ENCODE peak calls at places on chromosome 14, in six cellular contexts. D is epithelial cell of esophagus, W is putamen, K is HuH-7, U is germinal center, R is T-cell. V is an unnamed sample.

GRCh38 chr14:55316528-55316927 is 45.3 kb downstream of the FBXO34 start:
- DNase-seq in D (no peak), W (no peak), K (no peak), U (no peak), R (no peak), V (no peak)

GRCh38 chr14:102984336-102985102 is 62.1 kb downstream of the AMN start:
- DNase-seq in D (no peak), W (no peak), K (no peak), U (no peak), R (no peak), V (no peak)

GRCh38 chr14:100446572-100446971 is 123.4 kb downstream of the SLC25A47 start:
- DNase-seq in D (no peak), W (no peak), K (no peak), U (no peak), R (no peak), V (peak)

GRCh38 chr14:104659764-104660523 is 29.5 kb upstream of the INF2 start:
- DNase-seq in D (no peak), W (no peak), K (no peak), U (peak), R (no peak), V (no peak)

GRCh38 chr14:20613094-20614037 is 22.2 kb upstream of the RNASE12 start:
- DNase-seq in D (peak), W (peak), K (peak), U (peak), R (peak), V (peak)

GRCh38 chr14:74792249-74793039 is 29.3 kb downstream of the YLPM1 start:
- DNase-seq in D (no peak), W (no peak), K (no peak), U (no peak), R (no peak), V (no peak)

GRCh38 chr14:106094654-106095189 is 568.3 kb downstream of the TMEM121 start:
- DNase-seq in D (no peak), W (no peak), K (no peak), U (peak), R (peak), V (no peak)

GRCh38 chr14:48771717-48772116 is 814.5 kb downstream of the RPS29 start:
- DNase-seq in D (no peak), W (peak), K (no peak), U (no peak), R (no peak), V (no peak)

GRCh38 chr14:104252256-104253215 is 114.1 kb downstream of the KIF26A start:
- DNase-seq in D (no peak), W (no peak), K (no peak), U (no peak), R (no peak), V (no peak)

GRCh38 chr14:86777950-86778602 is 1214.9 kb downstream of the GALC start:
- DNase-seq in D (peak), W (no peak), K (no peak), U (no peak), R (no peak), V (peak)

GRCh38 chr14:86237733-86238132 is 707.8 kb downstream of the FLRT2 start:
- DNase-seq in D (no peak), W (no peak), K (no peak), U (no peak), R (no peak), V (no peak)

GRCh38 chr14:91012050-91012449 is 48.4 kb downstream of the RPS6KA5 start:
- DNase-seq in D (no peak), W (no peak), K (no peak), U (no peak), R (no peak), V (no peak)

GRCh38 chr14:90698379-90698869 is 117.8 kb downstream of the TTC7B start:
- DNase-seq in D (no peak), W (peak), K (no peak), U (no peak), R (no peak), V (peak)

GRCh38 chr14:81220488-81220766 is 332 bp downstream of the GTF2A1 start:
- DNase-seq in D (no peak), W (no peak), K (no peak), U (no peak), R (no peak), V (no peak)

GRCh38 chr14:57391609-57392195 is 1.3 kb downstream of the NAA30 start:
- DNase-seq in D (no peak), W (no peak), K (no peak), U (no peak), R (no peak), V (no peak)

GRCh38 chr14:95064734-95065133 is 92.6 kb downstream of the DICER1 start:
- DNase-seq in D (no peak), W (no peak), K (no peak), U (no peak), R (no peak), V (no peak)

GRCh38 chr14:104072586-104072985 is 12.9 kb upstream of the ASPG start:
- DNase-seq in D (no peak), W (no peak), K (no peak), U (no peak), R (no peak), V (no peak)

GRCh38 chr14:34462132-34462893 is at the start of gene SPTSSA:
- DNase-seq in D (peak), W (peak), K (peak), U (peak), R (peak), V (peak)

GRCh38 chr14:23930742-23931141 is 22.8 kb upstream of the DHRS4 start:
- DNase-seq in D (no peak), W (no peak), K (no peak), U (no peak), R (no peak), V (no peak)

GRCh38 chr14:97299661-97300060 is 502.5 kb downstream of the VRK1 start:
- DNase-seq in D (no peak), W (no peak), K (no peak), U (no peak), R (peak), V (no peak)

GRCh38 chr14:104460920-104461651 is 118.5 kb upstream of the C14orf180 start:
- DNase-seq in D (no peak), W (no peak), K (no peak), U (no peak), R (no peak), V (no peak)

GRCh38 chr14:75648066-75648838 is 12.4 kb downstream of the ERG28 start:
- DNase-seq in D (peak), W (no peak), K (peak), U (no peak), R (no peak), V (peak)

GRCh38 chr14:75150150-75150549 is 23.3 kb upstream of the NEK9 start:
- DNase-seq in D (peak), W (no peak), K (no peak), U (no peak), R (no peak), V (no peak)

GRCh38 chr14:64337901-64338615 is 43.9 kb upstream of the ESR2 start:
- DNase-seq in D (peak), W (peak), K (peak), U (peak), R (peak), V (no peak)

GRCh38 chr14:100736269-100737180 is 9.8 kb downstream of the DLK1 start:
- DNase-seq in D (no peak), W (no peak), K (no peak), U (no peak), R (no peak), V (no peak)

GRCh38 chr14:22594156-22594716 is 3.9 kb upstream of the ABHD4 start:
- DNase-seq in D (no peak), W (no peak), K (no peak), U (no peak), R (no peak), V (no peak)

GRCh38 chr14:90658541-90658967 is 157.7 kb downstream of the TTC7B start:
- DNase-seq in D (peak), W (no peak), K (no peak), U (no peak), R (no peak), V (no peak)

GRCh38 chr14:58243790-58244555 is 670 bp upstream of the PSMA3 start:
- DNase-seq in D (peak), W (no peak), K (no peak), U (peak), R (no peak), V (no peak)

GRCh38 chr14:95156765-95157194 is 549 bp downstream of the DICER1 start:
- DNase-seq in D (peak), W (no peak), K (peak), U (peak), R (peak), V (no peak)

GRCh38 chr14:85076111-85076510 is 453.8 kb upstream of the FLRT2 start:
- DNase-seq in D (peak), W (no peak), K (no peak), U (no peak), R (no peak), V (no peak)

GRCh38 chr14:20455355-20456300 is 602 bp downstream of the APEX1 start:
- DNase-seq in D (peak), W (no peak), K (peak), U (peak), R (peak), V (peak)

GRCh38 chr14:23640524-23641141 is 4.5 kb downstream of the DHRS2 start:
- DNase-seq in D (no peak), W (no peak), K (no peak), U (no peak), R (no peak), V (no peak)

GRCh38 chr14:105398044-105398725 is at the start of gene TEX22:
- DNase-seq in D (peak), W (peak), K (peak), U (peak), R (peak), V (peak)

GRCh38 chr14:36514278-36515104 is 5.5 kb downstream of the NKX2-1 start:
- DNase-seq in D (no peak), W (no peak), K (no peak), U (no peak), R (no peak), V (no peak)

GRCh38 chr14:76450476-76450875 is 74.5 kb downstream of the ESRRB start:
- DNase-seq in D (no peak), W (no peak), K (no peak), U (no peak), R (no peak), V (no peak)

GRCh38 chr14:73168274-73168673 is 32.0 kb downstream of the PSEN1 start:
- DNase-seq in D (no peak), W (peak), K (no peak), U (no peak), R (no peak), V (no peak)